ENCODE peak calls at places on chromosomes 13 and 19, in nine cellular contexts. U is HEK293T; H is transverse colon; Z is CD8-positive, alpha-beta T cell; L is aorta; M is NCI-H524; C is stimulated activated CD4-positive, alpha-beta T cell treated with anti-CD3 and anti-CD28 coated beads, Interleukin-2, amount 100 ng/mL, for 24 hours; P is BJ; Y is NCI-H526. E is an unnamed sample.
A peak's percentile ranks its signal among the peaks of the same experiment; 100 is the strongest.

GRCh38 chr13:41678320-41678719 is 221.0 kb downstream of the RGCC start:
- DNase-seq in Z (no peak), H (no peak), P (no peak), C (no peak), U (no peak), M (no peak), Y (no peak), L (no peak), E (no peak)

GRCh38 chr19:5967994-5968430 is 9.9 kb downstream of the RANBP3 start:
- DNase-seq in M (peak; percentile 48), H (peak; percentile 69), P (no peak), Y (peak; percentile 85), C (peak; percentile 73), U (peak; percentile 82), Z (peak; percentile 68), L (peak; percentile 70), E (peak; percentile 79)

GRCh38 chr19:4093643-4094175 is 27.0 kb upstream of the ZBTB7A start:
- DNase-seq in U (no peak), L (no peak), Y (no peak), Z (no peak), H (no peak), P (no peak), M (no peak), C (no peak), E (no peak)

GRCh38 chr13:34578917-34579316 is 363.2 kb upstream of the NBEA start:
- DNase-seq in Z (no peak), L (no peak), M (no peak), P (no peak), Y (no peak), H (no peak), C (no peak), U (no peak), E (no peak)

GRCh38 chr19:39543477-39543857 is 3.5 kb upstream of the EID2 start:
- DNase-seq in H (no peak), C (no peak), L (no peak), M (no peak), U (no peak), P (no peak), Y (no peak), Z (no peak), E (no peak)

GRCh38 chr19:42255766-42256750 is 1.1 kb upstream of the ERF start:
- DNase-seq in L (no peak), M (peak; percentile 44), H (no peak), Z (no peak), Y (peak; percentile 68), U (peak; percentile 44), C (no peak), P (no peak), E (no peak)

GRCh38 chr13:74966814-74967213 is 515.2 kb downstream of the TBC1D4 start:
- DNase-seq in Z (no peak), M (peak; percentile 21), H (no peak), P (no peak), U (no peak), Y (no peak), C (no peak), L (no peak), E (no peak)

GRCh38 chr19:32168111-32168510 is 177.3 kb upstream of the ZNF507 start:
- DNase-seq in M (no peak), Y (no peak), L (no peak), P (no peak), C (no peak), U (no peak), H (no peak), Z (no peak), E (no peak)

GRCh38 chr19:50794074-50794777 is 4.0 kb downstream of the ACP4 start:
- DNase-seq in M (peak; percentile 95), L (no peak), U (no peak), H (peak; percentile 38), P (no peak), Z (no peak), C (peak; percentile 49), Y (peak; percentile 70), E (no peak)

GRCh38 chr19:3632739-3633558 is 6.4 kb upstream of the CACTIN start:
- DNase-seq in L (no peak), C (no peak), P (no peak), H (no peak), U (no peak), Y (no peak), M (no peak), Z (no peak), E (no peak)

GRCh38 chr13:112010714-112011113 is 56.2 kb upstream of the SOX1 start:
- DNase-seq in Z (no peak), L (no peak), C (no peak), U (no peak), H (no peak), M (no peak), Y (no peak), P (no peak), E (no peak)

GRCh38 chr13:101326710-101327109 is 89.6 kb downstream of the NALCN start:
- DNase-seq in P (no peak), M (no peak), U (no peak), Y (no peak), C (no peak), Z (no peak), H (no peak), L (no peak), E (no peak)

GRCh38 chr13:73158851-73159250 is 100.0 kb downstream of the KLF5 start:
- DNase-seq in Y (no peak), H (no peak), M (no peak), C (no peak), U (no peak), P (no peak), Z (no peak), L (no peak), E (no peak)